ENCODE peak calls at places on chromosomes 6 and 20, in seven cellular contexts. H is endothelial cell, W is cardiac muscle cell, P is activated B cell treated with CpG ODN at 0.5 μM for 24 hours, Y is stomach, R is fibroblast of the aortic adventitia, F is BE2C. D is an unnamed sample.
A peak's percentile ranks its signal among the peaks of the same experiment; 100 is the strongest.

GRCh38 chr6:25035451-25036435 is 100.0 kb upstream of the RIPOR2 start:
- DNase-seq in W (no peak), H (no peak), Y (no peak), F (no peak), P (no peak), R (no peak), D (no peak)

GRCh38 chr20:18537651-18538050 is 29.6 kb upstream of the SMIM26 start:
- DNase-seq in W (peak; percentile 6), R (no peak), Y (no peak), H (no peak), P (no peak), F (no peak), D (no peak)

GRCh38 chr20:63979549-63980316 is at the start of gene SAMD10:
- DNase-seq in P (peak; percentile 67), H (peak; percentile 66), Y (peak; percentile 56), R (no peak), F (peak; percentile 90), W (peak; percentile 37), D (peak; percentile 62)

GRCh38 chr20:62065669-62066338 is at the start of gene TAF4:
- DNase-seq in H (peak; percentile 86), W (peak; percentile 79), P (peak; percentile 83), Y (peak; percentile 81), F (peak; percentile 83), R (peak; percentile 66), D (peak; percentile 79)

GRCh38 chr6:159720708-159721107 is 6.6 kb upstream of the WTAP start:
- DNase-seq in R (peak; percentile 51), Y (no peak), W (peak; percentile 34), F (no peak), H (peak; percentile 11), P (no peak), D (no peak)

GRCh38 chr6:149983145-149983544 is 19.4 kb downstream of the ULBP1 start:
- DNase-seq in W (no peak), P (no peak), H (no peak), R (no peak), F (no peak), Y (no peak), D (no peak)

GRCh38 chr6:149317656-149318571 is at the start of gene TAB2:
- DNase-seq in H (peak; percentile 57), Y (peak; percentile 39), R (no peak), F (peak; percentile 40), P (peak; percentile 57), W (peak; percentile 54), D (peak; percentile 74)

GRCh38 chr6:159104163-159104885 is 59.5 kb upstream of the TAGAP start:
- DNase-seq in H (peak; percentile 85), P (peak; percentile 76), Y (peak; percentile 76), R (peak; percentile 50), F (peak; percentile 76), W (peak; percentile 67), D (peak; percentile 83)

GRCh38 chr6:2378891-2379652 is 133.7 kb upstream of the GMDS start:
- DNase-seq in R (peak; percentile 41), W (peak; percentile 31), H (no peak), P (no peak), Y (no peak), F (no peak), D (no peak)

DNA sequence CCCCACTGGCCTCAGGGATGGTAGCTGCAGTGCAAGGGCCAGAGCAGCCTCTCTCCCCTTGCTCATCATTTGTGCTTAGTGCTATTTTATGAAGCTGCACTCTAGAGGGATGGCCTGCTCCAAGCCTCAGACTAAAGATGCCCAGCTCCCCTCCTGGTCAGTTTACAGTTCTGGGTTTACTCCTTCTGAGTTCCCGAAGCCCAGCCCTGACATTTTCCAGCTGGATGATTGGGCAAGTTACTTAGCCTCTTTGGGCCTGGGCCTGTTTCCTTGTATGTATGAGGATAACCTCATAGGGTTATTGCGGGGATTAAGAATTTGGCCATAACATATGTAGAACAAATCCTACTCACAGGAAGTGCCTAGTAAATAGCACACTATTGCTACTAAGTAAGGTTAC is 31.8 kb upstream of the EMILIN3 start:
- DNase-seq in R (peak; percentile 63), H (no peak), P (no peak), W (peak; percentile 82), Y (peak; percentile 34), F (no peak), D (no peak)
- TF ChIP-seq CTCF in R (no peak), H (no peak), P (no peak), W (no peak), Y (no peak), F (no peak), D (no peak)

DNA sequence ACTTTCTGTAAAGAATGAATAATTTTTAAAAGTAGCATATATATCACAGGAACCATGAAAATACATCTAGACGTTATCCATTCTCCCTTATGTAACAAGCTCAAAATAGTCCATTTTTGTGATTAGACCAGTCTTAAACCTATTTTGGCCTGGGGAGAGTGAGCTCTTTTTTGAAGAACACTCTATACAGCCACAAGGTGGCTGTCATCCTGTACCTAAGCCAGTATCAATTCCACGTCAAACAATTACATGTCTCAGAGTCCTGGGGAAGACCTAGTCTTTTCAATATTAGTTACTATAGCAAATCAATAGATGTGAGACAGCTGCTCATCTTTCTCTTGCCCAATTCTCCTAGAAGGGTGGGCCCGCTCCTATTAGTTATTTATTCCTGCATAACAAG is 28.4 kb downstream of the FBXO5 start:
- DNase-seq in H (no peak), F (no peak), R (no peak), W (no peak), Y (no peak), P (no peak), D (no peak)
- TF ChIP-seq CTCF in H (peak; percentile 28), F (peak; percentile 33), R (no peak), W (no peak), Y (no peak), P (no peak), D (no peak)

GRCh38 chr20:16749573-16749972 is 1.4 kb downstream of the OTOR start:
- DNase-seq in H (peak; percentile 43), Y (no peak), W (no peak), P (no peak), F (peak; percentile 23), R (no peak), D (peak; percentile 56)
- TF ChIP-seq CTCF in H (peak; percentile 6), Y (no peak), W (no peak), P (no peak), F (peak; percentile 37), R (no peak), D (peak; percentile 20)

DNA sequence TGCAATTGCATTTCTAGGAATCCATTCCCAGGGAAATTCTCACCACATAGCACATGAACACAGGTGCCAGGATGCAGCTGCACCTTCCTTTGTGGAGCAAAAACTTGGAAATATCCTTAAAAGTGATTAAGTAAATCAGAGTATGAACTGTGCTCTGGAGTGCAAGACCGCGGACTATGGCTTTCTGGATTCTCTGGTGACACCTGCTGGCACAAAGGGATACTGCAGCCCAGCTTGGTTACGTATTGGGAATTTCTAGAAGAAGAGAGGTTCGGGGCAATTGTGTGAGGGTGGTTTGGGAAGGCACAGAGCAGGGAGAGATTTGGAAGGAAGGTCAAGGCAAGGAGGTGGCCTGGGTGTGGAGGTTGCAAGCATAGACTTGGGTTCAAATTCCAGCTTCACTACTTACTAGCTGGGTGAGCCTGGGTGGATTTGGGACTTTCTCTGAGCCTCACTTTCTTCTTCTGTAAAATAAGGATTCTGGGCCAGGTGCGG is 15.9 kb upstream of the PEDS1 start:
- DNase-seq in R (peak; percentile 87), F (peak; percentile 74), H (peak; percentile 83), Y (peak; percentile 90), W (peak; percentile 83), P (peak; percentile 71), D (peak; percentile 81)
- TF ChIP-seq CTCF in R (peak; percentile 99), F (peak; percentile 98), H (peak; percentile 97), Y (no peak), W (peak; percentile 98), P (no peak), D (peak; percentile 93)

DNA sequence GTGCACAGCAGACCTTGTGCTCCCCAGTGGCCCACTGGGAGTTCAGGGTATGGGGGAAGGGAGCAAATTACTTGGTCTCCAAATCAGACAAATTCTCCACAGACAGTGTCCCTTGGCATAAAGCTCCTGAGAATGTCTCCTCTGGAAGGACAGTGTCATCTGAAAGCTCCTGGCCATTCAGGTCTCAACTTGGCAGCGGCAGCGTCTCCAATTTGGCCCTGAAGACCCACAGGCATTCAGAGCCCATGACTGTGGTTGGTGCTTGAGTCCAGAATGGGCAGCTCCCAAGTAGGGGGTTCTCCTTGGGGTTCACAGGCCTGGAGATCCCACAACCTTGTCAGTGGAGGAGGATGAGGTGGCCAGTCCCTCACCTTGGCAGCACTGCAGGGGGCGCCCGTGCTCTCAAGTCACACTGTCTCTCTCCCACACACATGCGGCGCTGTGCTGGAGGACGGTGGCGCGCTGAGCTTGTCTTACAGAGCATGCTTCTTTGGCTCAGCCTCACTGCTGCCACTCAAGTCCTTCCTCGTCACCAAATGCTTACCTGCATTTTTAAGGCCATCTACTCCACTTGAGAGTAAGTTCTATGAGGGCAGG is 20.7 kb downstream of the DYNLRB1 start:
- DNase-seq in R (no peak), W (peak; percentile 52), H (peak; percentile 56), Y (peak; percentile 73), P (no peak), F (peak; percentile 60), D (peak; percentile 77)
- TF ChIP-seq CTCF in R (peak; percentile 34), W (peak; percentile 54), H (peak; percentile 32), Y (no peak), P (no peak), F (peak; percentile 39), D (peak; percentile 48)

GRCh38 chr6:69155467-69155866 is 520.4 kb downstream of the ADGRB3 start:
- DNase-seq in P (no peak), R (peak; percentile 0), H (no peak), Y (no peak), W (no peak), F (no peak), D (no peak)
- TF ChIP-seq CTCF in P (no peak), R (no peak), H (no peak), Y (no peak), W (no peak), F (no peak), D (no peak)

DNA sequence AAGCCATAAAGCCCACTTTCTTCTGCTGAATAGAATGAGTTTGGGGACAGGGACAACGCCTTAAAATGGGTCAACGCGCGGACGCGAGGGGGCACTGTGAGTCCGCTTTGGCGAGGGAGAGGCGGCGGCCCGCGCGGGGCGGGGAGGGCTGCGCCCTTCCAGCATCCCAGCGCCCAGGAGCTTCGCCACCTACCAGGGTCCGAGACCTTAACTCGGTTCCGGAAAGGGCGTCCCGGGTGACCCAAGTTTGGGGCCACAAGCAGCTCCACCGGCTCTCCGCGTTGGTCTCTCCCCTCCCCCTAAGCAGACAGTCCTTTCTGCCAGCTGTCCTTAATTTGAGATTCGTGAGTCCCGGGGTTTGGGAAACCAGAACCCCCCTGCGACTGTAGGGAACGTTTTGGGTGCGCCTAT is 1.8 kb upstream of the SAMD5 start:
- DNase-seq in F (peak; percentile 82), H (peak; percentile 85), W (peak; percentile 62), R (peak; percentile 33), Y (peak; percentile 78), P (no peak), D (peak; percentile 91)
- TF ChIP-seq CTCF in F (peak; percentile 81), H (peak; percentile 64), W (peak; percentile 80), R (peak; percentile 68), Y (no peak), P (no peak), D (peak; percentile 73)

DNA sequence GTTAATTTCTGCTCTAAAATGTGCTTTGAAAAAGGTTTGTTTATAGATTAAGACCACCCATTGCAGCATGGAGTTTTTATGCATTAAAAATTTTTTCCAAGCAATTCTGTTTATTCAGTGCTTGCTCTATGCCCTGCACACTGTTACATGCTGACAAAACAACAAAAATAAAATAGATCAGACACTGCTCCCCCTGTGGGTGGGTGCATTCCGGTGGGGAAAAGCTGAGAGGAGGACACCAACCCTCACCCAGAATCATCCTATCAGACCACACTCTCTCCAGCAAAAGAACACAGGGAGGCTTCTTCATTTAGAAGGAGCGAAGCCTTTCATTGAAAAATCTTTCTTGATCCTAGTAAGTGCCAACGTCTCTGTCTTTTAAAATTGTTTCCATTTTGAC is 102.6 kb downstream of the F13A1 start:
- DNase-seq in P (no peak), Y (no peak), F (no peak), R (no peak), H (no peak), W (no peak), D (no peak)
- TF ChIP-seq CTCF in P (no peak), Y (no peak), F (no peak), R (no peak), H (no peak), W (no peak), D (no peak)